ENCODE peak calls at places on chromosomes 16 and 17, in four cellular contexts. One of them, this sample, is unnamed.

GRCh38 chr16:81778861-81779539 is at the start of gene PLCG2:
- DNase-seq in RWPE1: peak
- DNase-seq in T-helper 1 cell: peak
- DNase-seq in left colon: peak
- DNase-seq in this sample: peak

GRCh38 chr17:12620200-12620720 is 45.4 kb upstream of the MYOCD start:
- DNase-seq in RWPE1: no peak
- DNase-seq in left colon: no peak
- DNase-seq in T-helper 1 cell: no peak
- DNase-seq in this sample: no peak

GRCh38 chr16:23432176-23433128 is 20.5 kb downstream of the COG7 start:
- DNase-seq in left colon: no peak
- DNase-seq in T-helper 1 cell: no peak
- DNase-seq in RWPE1: no peak
- DNase-seq in this sample: no peak

GRCh38 chr17:61656721-61657217 is 65.8 kb upstream of the NACA2 start:
- DNase-seq in T-helper 1 cell: no peak
- DNase-seq in RWPE1: no peak
- DNase-seq in left colon: no peak
- DNase-seq in this sample: no peak

GRCh38 chr16:4661661-4662060 is 31.7 kb upstream of the NUDT16L1 start:
- DNase-seq in T-helper 1 cell: no peak
- DNase-seq in left colon: no peak
- DNase-seq in RWPE1: no peak
- DNase-seq in this sample: no peak

GRCh38 chr17:39400547-39401411 is 647 bp downstream of the FBXL20 start:
- DNase-seq in T-helper 1 cell: peak
- DNase-seq in left colon: no peak
- DNase-seq in RWPE1: peak
- DNase-seq in this sample: peak

GRCh38 chr16:29663829-29664132 is 734 bp downstream of the SPN start:
- DNase-seq in T-helper 1 cell: no peak
- DNase-seq in left colon: no peak
- DNase-seq in RWPE1: no peak
- DNase-seq in this sample: no peak

GRCh38 chr16:57745768-57746167 is 10.2 kb downstream of the KATNB1 start:
- DNase-seq in left colon: no peak
- DNase-seq in RWPE1: no peak
- DNase-seq in T-helper 1 cell: no peak
- DNase-seq in this sample: no peak

GRCh38 chr16:69112285-69113129 is 7.1 kb downstream of the HAS3 start:
- DNase-seq in T-helper 1 cell: no peak
- DNase-seq in left colon: peak
- DNase-seq in RWPE1: no peak
- DNase-seq in this sample: peak

GRCh38 chr16:19718624-19718965 is 524 bp downstream of the IQCK start:
- DNase-seq in left colon: peak
- DNase-seq in T-helper 1 cell: no peak
- DNase-seq in RWPE1: peak
- DNase-seq in this sample: no peak

GRCh38 chr17:15655162-15655561 is 28.9 kb downstream of the TRIM16 start:
- DNase-seq in RWPE1: no peak
- DNase-seq in T-helper 1 cell: no peak
- DNase-seq in left colon: no peak
- DNase-seq in this sample: no peak

GRCh38 chr16:89453662-89454321 is 36.6 kb downstream of the ANKRD11 start:
- DNase-seq in left colon: peak
- DNase-seq in RWPE1: no peak
- DNase-seq in T-helper 1 cell: no peak
- DNase-seq in this sample: no peak

GRCh38 chr16:50059111-50059510 is 6.7 kb upstream of the HEATR3 start:
- DNase-seq in T-helper 1 cell: no peak
- DNase-seq in RWPE1: no peak
- DNase-seq in left colon: no peak
- DNase-seq in this sample: no peak

GRCh38 chr17:4215882-4216411 is 47.8 kb downstream of the ANKFY1 start:
- DNase-seq in left colon: no peak
- DNase-seq in RWPE1: no peak
- DNase-seq in T-helper 1 cell: no peak
- DNase-seq in this sample: no peak

GRCh38 chr17:45150911-45151809 is 2.9 kb downstream of the HEXIM1 start:
- DNase-seq in RWPE1: no peak
- DNase-seq in T-helper 1 cell: no peak
- DNase-seq in left colon: no peak
- DNase-seq in this sample: no peak

GRCh38 chr17:27499451-27500265 is 43.4 kb downstream of the KSR1 start:
- DNase-seq in T-helper 1 cell: no peak
- DNase-seq in left colon: no peak
- DNase-seq in RWPE1: no peak
- DNase-seq in this sample: no peak

GRCh38 chr17:36921131-36921851 is 16.0 kb upstream of the LHX1 start:
- DNase-seq in left colon: no peak
- DNase-seq in RWPE1: peak
- DNase-seq in T-helper 1 cell: no peak
- DNase-seq in this sample: no peak

GRCh38 chr16:30656974-30657865 is 1.0 kb upstream of the FBRS start:
- DNase-seq in T-helper 1 cell: no peak
- DNase-seq in RWPE1: peak
- DNase-seq in left colon: no peak
- DNase-seq in this sample: no peak

GRCh38 chr16:66278604-66279262 is 87.8 kb upstream of the CDH5 start:
- DNase-seq in RWPE1: no peak
- DNase-seq in left colon: no peak
- DNase-seq in T-helper 1 cell: no peak
- DNase-seq in this sample: no peak

GRCh38 chr16:87684106-87684677 is 81.6 kb downstream of the KLHDC4 start:
- DNase-seq in left colon: no peak
- DNase-seq in RWPE1: no peak
- DNase-seq in T-helper 1 cell: no peak
- DNase-seq in this sample: no peak

GRCh38 chr16:67551972-67552371 is 10.4 kb upstream of the CTCF start:
- DNase-seq in left colon: no peak
- DNase-seq in RWPE1: no peak
- DNase-seq in T-helper 1 cell: no peak
- DNase-seq in this sample: no peak

GRCh38 chr17:30173649-30174048 is 57.0 kb downstream of the NSRP1 start:
- DNase-seq in T-helper 1 cell: no peak
- DNase-seq in RWPE1: no peak
- DNase-seq in left colon: no peak
- DNase-seq in this sample: no peak

GRCh38 chr17:38461683-38462082 is 33.4 kb downstream of the ARHGAP23 start:
- DNase-seq in RWPE1: no peak
- DNase-seq in left colon: no peak
- DNase-seq in T-helper 1 cell: no peak
- DNase-seq in this sample: no peak

GRCh38 chr17:76376318-76377133 is 7.9 kb upstream of the SPHK1 start:
- DNase-seq in RWPE1: no peak
- DNase-seq in T-helper 1 cell: no peak
- DNase-seq in left colon: no peak
- DNase-seq in this sample: no peak

GRCh38 chr17:49523706-49524472 is 28.8 kb downstream of the NGFR start:
- DNase-seq in left colon: no peak
- DNase-seq in T-helper 1 cell: no peak
- DNase-seq in RWPE1: peak
- DNase-seq in this sample: no peak

GRCh38 chr16:89155184-89155679 is 16.3 kb upstream of the CDH15 start:
- DNase-seq in left colon: peak
- DNase-seq in RWPE1: no peak
- DNase-seq in T-helper 1 cell: no peak
- DNase-seq in this sample: no peak

GRCh38 chr17:83058478-83059167 is 20.8 kb upstream of the METRNL start:
- DNase-seq in RWPE1: no peak
- DNase-seq in T-helper 1 cell: no peak
- DNase-seq in left colon: no peak
- DNase-seq in this sample: no peak

GRCh38 chr17:27760069-27760885 is 40.1 kb downstream of the NOS2 start:
- DNase-seq in left colon: peak
- DNase-seq in RWPE1: peak
- DNase-seq in T-helper 1 cell: peak
- DNase-seq in this sample: peak

GRCh38 chr17:977163-977562 is 2.4 kb downstream of the NXN start:
- DNase-seq in RWPE1: no peak
- DNase-seq in T-helper 1 cell: no peak
- DNase-seq in left colon: no peak
- DNase-seq in this sample: no peak

GRCh38 chr17:29747660-29748059 is 124.9 kb upstream of the CORO6 start:
- DNase-seq in RWPE1: no peak
- DNase-seq in T-helper 1 cell: no peak
- DNase-seq in left colon: no peak
- DNase-seq in this sample: no peak

GRCh38 chr16:86093801-86094750 is 195.1 kb downstream of the IRF8 start:
- DNase-seq in RWPE1: no peak
- DNase-seq in left colon: no peak
- DNase-seq in T-helper 1 cell: no peak
- DNase-seq in this sample: no peak

GRCh38 chr17:31750578-31750977 is 108.5 kb downstream of the COPRS start:
- DNase-seq in left colon: no peak
- DNase-seq in T-helper 1 cell: no peak
- DNase-seq in RWPE1: no peak
- DNase-seq in this sample: no peak

GRCh38 chr16:87032554-87032953 is 284.6 kb downstream of the C16orf95 start:
- DNase-seq in RWPE1: no peak
- DNase-seq in T-helper 1 cell: no peak
- DNase-seq in left colon: no peak
- DNase-seq in this sample: no peak